ENCODE peak calls at places on chromosomes 3 and 15, in eight cellular contexts. O, F, P, K, N, T, L and I are unnamed samples.

GRCh38 chr3:5426094-5426883 is 238.8 kb downstream of the EDEM1 start:
- DNase-seq in O (peak; percentile 78), F (peak; percentile 38), P (peak; percentile 71), K (peak; percentile 33), N (peak; percentile 67), T (peak; percentile 81), L (peak; percentile 86), I (no peak)

GRCh38 chr3:133474251-133474801 is 74.5 kb downstream of the BFSP2 start:
- DNase-seq in O (no peak), F (no peak), P (no peak), K (peak; percentile 59), N (peak; percentile 69), T (peak; percentile 76), L (no peak), I (peak; percentile 10)

GRCh38 chr3:66934041-66934440 is 64.1 kb upstream of the KBTBD8 start:
- DNase-seq in O (no peak), F (no peak), P (no peak), K (no peak), N (no peak), T (no peak), L (no peak), I (no peak)

GRCh38 chr3:136957751-136958288 is at the start of gene IL20RB:
- DNase-seq in O (peak; percentile 14), F (no peak), P (no peak), K (no peak), N (peak; percentile 51), T (no peak), L (no peak), I (peak; percentile 74)

GRCh38 chr3:104920512-104920911 is 446.2 kb upstream of the ALCAM start:
- DNase-seq in O (no peak), F (no peak), P (no peak), K (no peak), N (no peak), T (no peak), L (no peak), I (no peak)

GRCh38 chr3:171393032-171393744 is 67.0 kb downstream of the TNIK start:
- DNase-seq in O (no peak), F (no peak), P (no peak), K (no peak), N (peak; percentile 54), T (no peak), L (no peak), I (no peak)

GRCh38 chr3:41026394-41027177 is 172.7 kb upstream of the CTNNB1 start:
- DNase-seq in O (peak; percentile 60), F (peak; percentile 30), P (no peak), K (peak; percentile 48), N (peak; percentile 84), T (peak; percentile 56), L (no peak), I (no peak)

GRCh38 chr3:30131171-30131570 is 475.2 kb upstream of the TGFBR2 start:
- DNase-seq in O (no peak), F (no peak), P (no peak), K (no peak), N (no peak), T (no peak), L (no peak), I (no peak)

GRCh38 chr15:100929641-100930042 is 10.5 kb downstream of the LRRK1 start:
- DNase-seq in O (no peak), F (no peak), P (no peak), K (no peak), N (peak; percentile 9), T (no peak), L (no peak), I (no peak)

GRCh38 chr3:131233900-131234667 is 147.5 kb upstream of the NUDT16 start:
- DNase-seq in O (no peak), F (no peak), P (no peak), K (no peak), N (no peak), T (no peak), L (no peak), I (no peak)

GRCh38 chr3:42172047-42172654 is 81.0 kb downstream of the TRAK1 start:
- DNase-seq in O (no peak), F (no peak), P (no peak), K (no peak), N (no peak), T (no peak), L (no peak), I (no peak)

GRCh38 chr3:127929818-127930217 is 14.8 kb downstream of the KBTBD12 start:
- DNase-seq in O (peak; percentile 4), F (no peak), P (no peak), K (no peak), N (no peak), T (no peak), L (no peak), I (no peak)

GRCh38 chr15:90930861-90931629 is 1.3 kb downstream of the HDDC3 start:
- DNase-seq in O (no peak), F (no peak), P (no peak), K (no peak), N (no peak), T (peak; percentile 28), L (no peak), I (no peak)

GRCh38 chr3:122394173-122394572 is 10.2 kb downstream of the FAM162A start:
- DNase-seq in O (no peak), F (no peak), P (no peak), K (no peak), N (no peak), T (no peak), L (no peak), I (no peak)

GRCh38 chr3:131216340-131216739 is 165.2 kb upstream of the NUDT16 start:
- DNase-seq in O (no peak), F (no peak), P (no peak), K (no peak), N (no peak), T (no peak), L (no peak), I (no peak)

GRCh38 chr3:102480139-102480538 is 45.3 kb downstream of the ZPLD1 start:
- DNase-seq in O (no peak), F (no peak), P (no peak), K (no peak), N (no peak), T (no peak), L (no peak), I (no peak)

GRCh38 chr3:148309390-148310035 is 388.2 kb upstream of the AGTR1 start:
- DNase-seq in O (peak; percentile 29), F (no peak), P (peak; percentile 17), K (no peak), N (peak; percentile 54), T (no peak), L (no peak), I (peak; percentile 5)

GRCh38 chr3:97880267-97880666 is 58.5 kb downstream of the CRYBG3 start:
- DNase-seq in O (no peak), F (no peak), P (no peak), K (no peak), N (no peak), T (no peak), L (no peak), I (no peak)

GRCh38 chr3:120072867-120073525 is 21.3 kb downstream of the GSK3B start:
- DNase-seq in O (peak; percentile 28), F (no peak), P (no peak), K (peak; percentile 51), N (no peak), T (no peak), L (no peak), I (no peak)

GRCh38 chr3:100570811-100571210 is 38.6 kb upstream of the ADGRG7 start:
- DNase-seq in O (no peak), F (no peak), P (no peak), K (no peak), N (no peak), T (no peak), L (no peak), I (no peak)
- H3K4me3 ChIP-seq in O (no peak overlapping the region), F (no peak overlapping the region), P (no peak overlapping the region), K (no peak overlapping the region), N (no peak overlapping the region), T (no peak overlapping the region), L (no peak overlapping the region), I (no peak overlapping the region)

GRCh38 chr3:169739067-169739466 is 25.8 kb downstream of the TERC start:
- DNase-seq in O (no peak), F (no peak), P (no peak), K (no peak), N (no peak), T (no peak), L (no peak), I (no peak)

GRCh38 chr3:169746924-169747323 is 17.9 kb downstream of the TERC start:
- DNase-seq in O (no peak), F (no peak), P (no peak), K (no peak), N (no peak), T (no peak), L (no peak), I (no peak)

GRCh38 chr3:169748670-169749069 is 16.2 kb downstream of the TERC start:
- DNase-seq in O (no peak), F (no peak), P (no peak), K (no peak), N (no peak), T (no peak), L (no peak), I (no peak)

DNA sequence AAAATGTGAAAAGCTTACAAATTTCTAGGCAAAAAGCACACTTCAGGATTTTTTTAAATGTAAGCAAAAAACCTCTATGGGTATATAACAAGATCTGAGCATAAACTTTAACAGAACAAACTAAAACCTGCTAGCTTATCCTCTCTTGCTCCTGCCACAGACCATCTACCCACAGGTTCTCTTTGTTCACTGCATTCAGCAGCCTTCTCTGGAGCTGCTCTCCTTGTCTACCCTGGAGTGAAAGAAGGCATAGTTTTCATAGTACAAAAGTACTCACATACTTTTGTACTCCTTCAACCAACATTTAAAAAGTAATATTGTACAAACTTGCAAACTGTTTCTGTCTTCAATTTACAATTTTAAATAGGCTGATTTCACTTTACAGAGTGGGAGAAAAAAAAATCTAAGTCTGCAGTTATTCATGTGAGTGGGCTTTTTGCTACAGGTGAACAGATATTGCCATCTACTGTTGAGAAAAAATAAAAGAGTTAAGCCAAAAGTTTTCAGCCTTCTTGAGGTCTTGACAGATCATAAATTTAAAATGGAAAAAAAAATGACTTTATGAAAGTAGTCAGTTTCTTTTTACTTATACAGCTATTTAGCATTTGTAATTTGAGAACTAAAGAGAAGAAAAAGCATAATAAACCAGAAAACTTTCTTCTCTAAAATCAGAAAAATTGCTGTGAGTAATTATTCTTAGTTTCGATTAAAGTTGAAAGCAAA is 20.4 kb downstream of the TERC start:
- DNase-seq in O (no peak), F (no peak), P (no peak), K (no peak), N (peak; percentile 39), T (no peak), L (no peak), I (no peak)
- TF ChIP-seq CTCF in O (peak; percentile 48), F (peak; percentile 27), P (peak; percentile 51), K (no peak), N (peak; percentile 30), T (peak; percentile 44), L (no peak), I (peak; percentile 37)

GRCh38 chr3:141212101-141212500 is 19.5 kb upstream of the PXYLP1 start:
- DNase-seq in O (no peak), F (no peak), P (no peak), K (no peak), N (no peak), T (no peak), L (no peak), I (no peak)
- H3K4me3 ChIP-seq in O (no peak overlapping the region), F (no peak overlapping the region), P (no peak overlapping the region), K (no peak overlapping the region), N (no peak overlapping the region), T (no peak overlapping the region), L (no peak overlapping the region), I (no peak overlapping the region)

DNA sequence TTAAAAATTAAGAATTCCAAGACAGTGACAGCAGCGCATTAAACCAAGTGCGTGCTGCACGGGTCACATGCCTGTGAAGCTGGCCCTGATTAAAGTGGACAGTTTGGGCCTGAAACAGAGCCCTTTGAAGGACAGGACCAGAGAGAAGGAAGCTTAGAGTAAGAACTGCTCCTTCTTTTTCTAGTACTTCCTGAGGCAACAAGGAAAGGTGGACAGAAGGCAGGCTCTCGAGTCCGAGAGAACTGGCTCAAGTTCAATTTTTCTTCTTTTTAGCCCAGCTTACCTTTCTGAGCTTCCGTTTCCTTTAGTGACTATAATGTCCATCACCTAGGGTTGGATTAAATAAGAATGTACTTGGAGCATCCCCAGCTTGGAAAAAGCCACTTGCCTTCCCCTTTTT is 26.9 kb downstream of the ANP32A start:
- DNase-seq in O (no peak), F (no peak), P (no peak), K (no peak), N (no peak), T (no peak), L (no peak), I (no peak)
- TF ChIP-seq CTCF in O (no peak), F (no peak), P (no peak), K (no peak), N (no peak), T (no peak), L (no peak), I (no peak)